ENCODE peak calls at places on chromosomes 1 and 21, in eight cellular contexts. T, J, U, O, M, F, C and R are unnamed samples.

GRCh38 chr1:156638596-156638995 is 3.3 kb upstream of the BCAN start:
- DNase-seq in C (no peak), U (no peak), J (no peak), T (no peak), M (no peak), F (no peak), O (no peak), R (no peak)

GRCh38 chr1:117598489-117598888 is 7.4 kb upstream of the TENT5C start:
- DNase-seq in J (no peak), F (no peak), U (no peak), T (no peak), M (no peak), O (no peak), C (peak), R (no peak)

GRCh38 chr1:6094801-6095505 is 49.3 kb downstream of the KCNAB2 start:
- DNase-seq in M (no peak), U (no peak), T (no peak), J (no peak), F (no peak), O (no peak), C (no peak), R (no peak)

GRCh38 chr21:18460979-18461378 is 57.4 kb upstream of the TMPRSS15 start:
- DNase-seq in C (no peak), U (no peak), T (no peak), O (no peak), F (no peak), M (no peak), J (no peak), R (no peak)

GRCh38 chr1:72649211-72649888 is 367.0 kb upstream of the NEGR1 start:
- DNase-seq in T (peak), F (no peak), O (no peak), M (no peak), J (no peak), C (no peak), U (no peak), R (no peak)

GRCh38 chr1:2801535-2802291 is at the start of gene TTC34:
- DNase-seq in U (no peak), O (peak), J (no peak), T (peak), M (no peak), F (no peak), C (peak), R (no peak)

GRCh38 chr1:221672965-221673364 is 68.9 kb downstream of the DUSP10 start:
- DNase-seq in M (no peak), J (no peak), O (no peak), C (no peak), U (no peak), T (no peak), F (no peak), R (no peak)

GRCh38 chr1:35809156-35810095 is 1.6 kb downstream of the AGO4 start:
- DNase-seq in T (no peak), C (no peak), F (no peak), O (no peak), U (no peak), J (no peak), M (no peak), R (no peak)

GRCh38 chr1:76901158-76901767 is 34.0 kb downstream of the ST6GALNAC5 start:
- DNase-seq in C (no peak), T (no peak), M (peak), F (peak), O (peak), U (no peak), J (peak), R (no peak)
- TF ChIP-seq CTCF in C (peak), T (peak), M (peak), F (no peak), O (peak), U (peak), J (peak), R (peak)

DNA sequence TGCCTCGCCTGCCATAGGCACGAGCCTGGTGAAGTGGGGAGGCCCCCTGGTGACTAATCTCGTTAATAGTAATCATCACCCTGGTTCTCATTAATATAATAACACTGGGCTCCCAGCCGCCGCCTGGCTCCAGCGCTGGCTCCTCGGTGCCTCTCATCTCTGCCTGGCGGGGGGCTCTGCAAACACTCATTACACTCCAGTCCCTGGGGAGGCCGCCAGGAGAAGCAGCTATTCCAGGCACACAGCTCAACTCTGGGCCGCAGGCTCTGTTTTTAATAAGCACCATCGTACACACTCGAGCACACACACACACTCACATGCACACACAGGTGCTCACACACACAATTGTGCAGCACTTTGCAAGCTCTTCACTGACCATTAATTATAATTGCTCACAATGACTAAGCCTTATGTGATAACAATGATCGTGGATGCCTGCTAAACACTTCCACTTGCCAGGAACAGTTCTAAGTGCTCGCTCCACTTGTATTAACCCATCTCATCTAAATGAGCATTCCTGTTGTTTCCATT is 52.2 kb downstream of the SDC3 start:
- DNase-seq in J (no peak), U (no peak), O (no peak), C (no peak), F (no peak), T (no peak), M (peak), R (no peak)
- TF ChIP-seq CTCF in J (no peak), U (no peak), O (no peak), C (no peak), F (no peak), T (no peak), M (no peak), R (no peak)

GRCh38 chr1:192311281-192311680 is 5.5 kb upstream of the RGS21 start:
- DNase-seq in F (no peak), U (peak), J (no peak), C (no peak), T (no peak), M (peak), O (no peak), R (no peak)
- TF ChIP-seq CTCF in F (no peak), U (peak), J (peak), C (peak), T (peak), M (peak), O (peak), R (peak)

DNA sequence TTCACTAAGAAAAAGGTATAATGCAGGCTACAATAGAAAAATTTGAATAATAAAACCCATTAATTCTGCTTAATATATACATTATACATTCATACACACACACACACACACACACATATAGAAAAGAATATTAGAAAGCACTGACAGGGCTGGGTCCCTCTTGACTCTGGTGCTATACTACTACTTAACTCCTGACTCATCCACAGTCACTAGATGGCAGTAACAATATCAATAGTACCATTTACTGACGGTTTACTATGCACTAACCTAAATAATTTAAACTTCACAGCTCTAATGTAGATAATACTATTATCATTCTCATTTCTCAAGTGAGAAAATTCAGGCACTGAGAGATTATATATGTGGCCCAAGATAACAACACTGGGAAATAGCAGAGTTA is 87.5 kb downstream of the COP1 start:
- DNase-seq in M (peak), T (no peak), J (no peak), O (no peak), C (no peak), U (no peak), F (no peak), R (no peak)
- TF ChIP-seq CTCF in M (peak), T (no peak), J (peak), O (peak), C (no peak), U (no peak), F (no peak), R (peak)

GRCh38 chr1:10690484-10690883 is 106.0 kb downstream of the CASZ1 start:
- DNase-seq in J (no peak), U (no peak), M (no peak), F (no peak), T (no peak), O (peak), C (no peak), R (no peak)
- TF ChIP-seq CTCF in J (no peak), U (no peak), M (no peak), F (no peak), T (no peak), O (peak), C (no peak), R (no peak)

DNA sequence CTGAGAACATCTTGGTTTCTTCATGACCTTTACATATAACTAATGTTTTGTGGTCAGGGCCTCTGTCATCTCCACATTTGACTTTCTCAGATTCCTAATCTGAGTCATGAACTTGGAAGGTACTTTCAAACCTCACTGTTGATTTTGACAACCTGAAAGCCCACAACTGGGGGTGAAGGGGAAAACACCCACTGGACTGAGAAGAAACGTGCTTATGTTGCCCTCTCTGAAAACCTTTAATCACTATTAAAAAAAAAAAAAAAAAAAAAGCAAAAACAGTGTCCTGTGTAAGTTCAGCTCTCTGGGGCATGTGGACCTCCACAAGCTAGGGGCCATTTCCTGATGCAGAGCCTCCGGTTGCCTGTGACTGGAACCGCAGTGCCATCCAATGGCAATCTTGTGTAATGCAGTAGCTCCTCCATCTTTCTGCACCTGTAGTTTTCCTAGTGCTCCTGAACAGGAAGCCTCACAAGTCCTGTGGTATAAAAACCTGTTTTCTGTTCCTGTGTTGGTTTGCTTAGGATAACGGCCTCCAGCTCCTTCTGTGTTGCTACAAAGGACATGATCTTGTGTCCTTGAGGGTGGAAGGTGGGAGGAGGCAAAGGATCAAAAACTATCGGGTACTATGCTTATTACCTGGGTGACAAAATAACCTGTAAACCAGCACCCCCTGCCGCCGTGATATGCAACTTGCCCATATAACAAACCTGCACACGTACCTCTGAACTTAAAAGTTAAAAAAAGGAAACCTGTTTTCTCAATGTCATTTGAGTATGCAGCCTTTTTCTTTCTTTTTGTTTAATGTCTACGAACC is 124.5 kb downstream of the ZNF648 start:
- DNase-seq in O (peak), F (peak), J (peak), M (peak), C (no peak), T (no peak), U (no peak), R (no peak)
- TF ChIP-seq CTCF in O (peak), F (peak), J (peak), M (peak), C (peak), T (no peak), U (no peak), R (no peak)

DNA sequence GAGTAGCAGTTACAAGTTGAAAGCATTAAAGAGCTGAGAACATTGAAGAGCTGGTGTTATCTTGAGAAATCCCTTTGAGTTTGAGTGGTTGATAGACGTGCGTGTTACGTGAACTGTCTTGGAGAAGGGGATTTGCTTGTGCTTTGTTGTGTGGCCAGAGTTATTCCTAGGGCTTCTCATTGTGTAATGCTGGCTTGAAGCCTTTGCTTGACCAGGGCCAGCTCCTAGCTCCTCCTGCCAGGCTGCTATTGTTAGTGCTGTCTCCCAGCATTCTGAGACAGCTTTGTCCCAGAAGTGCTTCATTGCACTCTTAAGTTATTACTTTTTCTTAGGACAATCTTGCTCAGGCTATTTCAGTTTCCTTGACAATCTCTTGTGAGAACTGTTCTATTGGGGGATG is 116.2 kb upstream of the KCNK2 start:
- DNase-seq in F (no peak), O (no peak), M (peak), U (no peak), T (no peak), C (no peak), J (no peak), R (no peak)
- TF ChIP-seq CTCF in F (no peak), O (no peak), M (no peak), U (no peak), T (no peak), C (no peak), J (no peak), R (no peak)

DNA sequence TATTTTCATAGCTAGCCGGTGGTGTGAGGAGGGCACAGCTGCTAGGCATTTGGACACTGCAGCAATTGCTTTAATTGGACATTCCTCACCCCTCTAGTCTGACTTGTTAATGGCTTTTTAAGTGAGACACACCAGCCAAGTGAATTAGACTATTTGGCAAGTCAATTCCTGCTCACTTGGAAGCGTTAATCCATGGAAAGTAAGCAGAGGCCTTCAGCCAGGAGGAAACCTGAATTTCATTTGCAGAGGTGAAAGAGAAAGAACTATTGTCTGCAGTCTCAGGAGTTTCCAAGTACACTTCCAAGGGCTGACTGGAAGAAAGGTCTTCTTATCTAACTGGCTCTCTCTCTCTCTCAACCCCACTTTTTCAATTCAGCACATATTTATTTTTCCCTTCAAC is 175.8 kb downstream of the ST6GALNAC3 start:
- DNase-seq in C (no peak), O (no peak), U (no peak), T (no peak), J (no peak), F (no peak), M (no peak), R (no peak)
- TF ChIP-seq CTCF in C (no peak), O (no peak), U (no peak), T (no peak), J (no peak), F (no peak), M (no peak), R (no peak)

GRCh38 chr1:164660415-164661174 is 101.6 kb downstream of the PBX1 start:
- DNase-seq in J (no peak), O (no peak), T (peak), F (no peak), M (no peak), C (no peak), U (no peak), R (no peak)

GRCh38 chr1:164664127-164664526 is 105.1 kb downstream of the PBX1 start:
- DNase-seq in T (no peak), J (no peak), M (no peak), C (no peak), F (no peak), O (no peak), U (no peak), R (no peak)

GRCh38 chr1:164662955-164663354 is 104.0 kb downstream of the PBX1 start:
- DNase-seq in M (no peak), F (no peak), T (no peak), O (no peak), U (no peak), C (no peak), J (no peak), R (no peak)

GRCh38 chr1:164659621-164660414 is 100.8 kb downstream of the PBX1 start:
- DNase-seq in O (no peak), C (no peak), U (no peak), M (no peak), F (no peak), J (no peak), T (no peak), R (no peak)

DNA sequence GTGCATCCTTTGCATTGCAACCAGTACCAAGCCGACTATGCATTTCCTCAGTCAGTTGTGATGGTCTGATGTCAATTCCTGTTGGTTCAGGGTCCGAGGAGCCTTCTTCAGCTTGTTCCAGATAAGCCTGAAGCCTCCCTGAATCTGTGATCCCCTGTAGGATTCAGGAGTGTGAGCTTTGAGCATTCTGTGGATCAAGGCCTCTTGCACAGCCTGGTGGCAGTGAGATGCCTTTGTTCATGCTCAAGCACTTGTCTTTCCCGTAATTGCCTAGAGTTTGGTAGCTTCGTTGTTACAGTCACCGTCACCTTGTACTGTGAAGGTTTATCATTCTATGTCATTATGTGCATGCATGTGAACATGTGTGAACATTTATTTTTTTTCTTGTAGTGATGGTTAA is 103.5 kb downstream of the PBX1 start:
- DNase-seq in U (no peak), M (no peak), O (no peak), C (no peak), F (no peak), T (no peak), J (no peak), R (no peak)
- TF ChIP-seq CTCF in U (no peak), M (no peak), O (no peak), C (no peak), F (no peak), T (no peak), J (no peak), R (peak)

GRCh38 chr1:46442317-46443161 is 47.1 kb upstream of the DMBX1 start:
- DNase-seq in J (peak), O (peak), F (peak), T (peak), M (peak), U (peak), C (peak), R (peak)
- TF ChIP-seq CTCF in J (peak), O (peak), F (peak), T (peak), M (peak), U (peak), C (peak), R (peak)